ENCODE peak calls at places on chromosome 9, in seven cellular contexts. T is foreskin fibroblast; U is heart left ventricle; V is tibial nerve; O is fibroblast of villous mesenchyme; Y is A549; J is CD8-positive, alpha-beta T cell. K is an unnamed sample.

GRCh38 chr9:18759836-18760235 is 273.2 kb downstream of the SAXO1 start:
- DNase-seq in O (no peak), J (no peak), Y (no peak), V (no peak), U (no peak), T (no peak), K (no peak)

GRCh38 chr9:129626944-129627297 is 958 bp downstream of the NTMT1 start:
- DNase-seq in O (peak), T (peak), V (no peak), U (no peak), J (no peak), Y (no peak), K (no peak)

GRCh38 chr9:129887210-129888084 is 52.2 kb downstream of the USP20 start:
- DNase-seq in O (peak), T (peak), V (no peak), Y (no peak), J (peak), U (peak), K (no peak)

GRCh38 chr9:107190936-107191290 is 92.2 kb upstream of the RAD23B start:
- DNase-seq in T (no peak), J (no peak), O (no peak), V (no peak), Y (no peak), U (no peak), K (no peak)

GRCh38 chr9:34501889-34502425 is 20.8 kb downstream of the ENHO start:
- DNase-seq in O (peak), U (peak), J (no peak), Y (no peak), T (peak), V (peak), K (no peak)

GRCh38 chr9:137492464-137493162 is 33.5 kb upstream of the NSMF start:
- DNase-seq in T (no peak), U (no peak), J (no peak), Y (peak), V (no peak), O (no peak), K (no peak)

GRCh38 chr9:124617477-124618141 is 110.4 kb upstream of the NR5A1 start:
- DNase-seq in O (peak), Y (peak), T (peak), V (peak), J (peak), U (peak), K (peak)

GRCh38 chr9:89440951-89441654 is 56.8 kb downstream of the SEMA4D start:
- DNase-seq in V (no peak), O (peak), T (no peak), J (no peak), U (no peak), Y (no peak), K (no peak)

GRCh38 chr9:27371382-27371781 is 74.4 kb upstream of the EQTN start:
- DNase-seq in T (no peak), O (no peak), Y (peak), V (no peak), U (no peak), J (no peak), K (no peak)

GRCh38 chr9:69806642-69807041 is 14.0 kb upstream of the CFAP95 start:
- DNase-seq in J (no peak), O (no peak), V (no peak), Y (no peak), U (no peak), T (no peak), K (no peak)

GRCh38 chr9:134044944-134045343 is 19.7 kb downstream of the BRD3OS start:
- DNase-seq in O (no peak), T (no peak), V (no peak), J (no peak), Y (no peak), U (no peak), K (no peak)

GRCh38 chr9:10876333-10876732 is 263.5 kb upstream of the PTPRD start:
- DNase-seq in U (no peak), O (no peak), Y (no peak), J (no peak), T (no peak), V (no peak), K (no peak)

GRCh38 chr9:136792321-136793062 is 1.3 kb downstream of the TMEM141 start:
- DNase-seq in U (no peak), T (no peak), Y (no peak), J (no peak), V (no peak), O (no peak), K (no peak)

GRCh38 chr9:8666060-8666459 is 866.5 kb upstream of the DMAC1 start:
- DNase-seq in T (no peak), Y (no peak), V (no peak), J (no peak), O (no peak), U (no peak), K (no peak)

GRCh38 chr9:71909887-71910601 is 949 bp downstream of the ABHD17B start:
- DNase-seq in U (peak), T (peak), J (no peak), Y (peak), O (peak), V (peak), K (no peak)

GRCh38 chr9:128027166-128027539 is 40.0 kb downstream of the NAIF1 start:
- DNase-seq in O (peak), T (peak), Y (no peak), U (no peak), J (no peak), V (no peak), K (no peak)

GRCh38 chr9:95645992-95646391 is 129.2 kb upstream of the PTCH1 start:
- DNase-seq in O (no peak), U (no peak), Y (no peak), J (no peak), V (no peak), T (no peak), K (no peak)

GRCh38 chr9:30579810-30580209 is 1804.6 kb upstream of the ACO1 start:
- DNase-seq in Y (no peak), J (no peak), T (no peak), U (no peak), V (no peak), O (no peak), K (no peak)

GRCh38 chr9:89153187-89153586 is 25.4 kb downstream of the SHC3 start:
- DNase-seq in V (no peak), J (no peak), T (no peak), U (no peak), O (no peak), Y (no peak), K (no peak)

GRCh38 chr9:124764774-124765438 is 6.2 kb downstream of the NR6A1 start:
- DNase-seq in V (no peak), U (no peak), O (peak), T (no peak), J (no peak), Y (peak), K (no peak)

GRCh38 chr9:114196924-114197570 is 41.7 kb downstream of the COL27A1 start:
- DNase-seq in J (no peak), V (no peak), Y (no peak), T (peak), U (no peak), O (peak), K (no peak)

GRCh38 chr9:128104171-128104618 is 23.3 kb downstream of the PTGES2 start:
- DNase-seq in J (no peak), O (no peak), V (no peak), T (no peak), Y (no peak), U (no peak), K (no peak)

GRCh38 chr9:72442212-72442607 is 77.2 kb upstream of the ZFAND5 start:
- DNase-seq in Y (peak), V (no peak), J (no peak), U (no peak), T (peak), O (peak), K (peak)

GRCh38 chr9:129392093-129392541 is 214.1 kb upstream of the IER5L start:
- DNase-seq in Y (no peak), T (no peak), O (no peak), U (no peak), J (no peak), V (no peak), K (no peak)

GRCh38 chr9:130995399-130995941 is 13.5 kb upstream of the LAMC3 start:
- DNase-seq in J (no peak), Y (peak), V (peak), U (peak), O (peak), T (peak), K (peak)

GRCh38 chr9:73683862-73684591 is 532.4 kb downstream of the ANXA1 start:
- DNase-seq in J (no peak), O (peak), V (no peak), U (no peak), T (peak), Y (no peak), K (peak)

GRCh38 chr9:19155106-19155999 is 28.1 kb upstream of the PLIN2 start:
- DNase-seq in O (peak), T (no peak), U (no peak), Y (no peak), V (no peak), J (no peak), K (no peak)

DNA sequence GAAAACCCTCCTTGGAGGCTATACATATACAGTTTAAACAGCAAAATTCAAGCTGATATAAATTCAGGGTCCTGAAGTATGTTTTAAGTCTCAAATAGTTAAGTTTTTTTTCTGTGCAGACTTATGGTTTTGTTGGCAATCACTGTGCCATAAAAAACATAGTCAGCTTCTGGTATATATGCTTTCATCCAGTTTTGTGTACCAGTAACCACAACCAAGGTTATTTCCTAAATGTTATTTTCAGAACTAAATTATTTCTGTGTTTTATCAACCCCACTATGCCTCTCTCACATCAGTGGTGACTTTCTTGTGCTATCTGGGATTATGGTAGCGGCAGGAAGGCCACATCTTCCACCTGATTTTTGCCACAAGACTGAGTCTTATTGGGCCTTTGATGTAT is 107.7 kb upstream of the SMARCA2 start:
- DNase-seq in O (no peak), Y (no peak), T (no peak), J (no peak), V (no peak), U (no peak), K (no peak)
- H3K4me3 ChIP-seq in O (no peak), Y (no peak), T (no peak), J (no peak), V (no peak), U (no peak), K (no peak)

GRCh38 chr9:116313638-116314037 is 160.0 kb downstream of the PAPPA start:
- DNase-seq in J (no peak), T (peak), Y (no peak), V (no peak), U (no peak), O (no peak), K (no peak)
- TF ChIP-seq CTCF in J (no peak), T (no peak), Y (no peak), V (no peak), U (no peak), O (peak), K (peak)

DNA sequence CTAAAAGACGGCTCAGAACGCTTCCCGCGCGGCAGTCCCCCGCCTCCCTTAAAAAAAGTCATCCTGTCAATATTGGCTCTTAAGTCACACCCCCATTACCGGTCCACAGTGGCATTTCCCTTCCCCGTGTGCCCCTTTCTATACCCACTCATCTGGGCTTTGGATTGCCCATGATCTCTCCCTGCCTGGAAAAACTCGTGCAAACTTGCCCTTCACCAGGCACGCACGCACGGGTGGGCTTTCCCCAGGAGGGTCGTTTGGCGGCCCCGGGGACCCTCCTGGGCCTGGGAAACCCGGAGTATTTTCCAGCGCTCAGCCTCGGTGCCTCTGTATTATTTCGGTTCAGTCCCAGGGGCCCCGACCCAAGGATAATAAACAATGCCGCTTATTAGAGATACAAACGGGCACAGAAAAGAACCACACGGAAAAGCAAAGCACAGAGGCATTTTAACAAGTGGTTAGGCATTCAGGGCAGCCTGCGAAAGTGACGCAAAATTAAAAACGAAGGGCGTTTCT is 35.9 kb upstream of the NFIB start:
- DNase-seq in T (no peak), J (no peak), O (no peak), Y (no peak), V (no peak), U (no peak), K (no peak)
- H3K4me3 ChIP-seq in T (no peak), J (no peak), O (no peak), Y (no peak), V (peak), U (peak), K (no peak)

DNA sequence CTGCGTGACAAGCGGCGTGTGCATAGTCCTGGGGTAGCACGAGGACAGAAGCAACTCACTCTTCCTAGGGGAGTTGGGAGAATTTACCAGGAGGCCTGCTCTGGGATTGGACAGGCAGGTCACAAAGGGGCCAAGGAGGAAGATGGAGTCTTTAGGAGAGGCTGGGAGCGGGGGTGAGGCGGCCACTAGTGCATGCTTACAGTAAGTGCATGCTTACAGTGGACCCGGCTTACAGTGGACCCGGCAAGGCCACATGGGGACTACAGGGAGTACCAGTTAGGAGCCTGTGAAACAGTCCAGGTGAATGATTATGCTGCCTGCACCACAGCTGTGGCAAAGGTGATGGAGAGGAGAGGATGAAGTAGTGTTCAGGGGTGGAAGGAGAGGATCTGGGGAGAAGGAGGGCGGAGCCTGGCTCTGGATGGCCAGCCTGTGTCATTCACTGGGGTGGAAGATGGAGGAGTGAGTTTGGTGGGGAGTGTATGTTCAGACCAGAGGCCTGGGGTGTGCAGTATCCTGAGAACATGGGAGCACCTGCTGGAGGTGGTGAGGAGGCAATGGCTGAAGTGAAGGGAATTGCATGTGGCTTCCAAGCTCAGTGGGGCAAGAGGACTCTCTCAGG is 78.7 kb downstream of the CRB2 start:
- DNase-seq in Y (peak), T (no peak), O (no peak), U (no peak), J (no peak), V (no peak), K (no peak)
- TF ChIP-seq CTCF in Y (no peak), T (peak), O (no peak), U (no peak), J (no peak), V (no peak), K (peak)

DNA sequence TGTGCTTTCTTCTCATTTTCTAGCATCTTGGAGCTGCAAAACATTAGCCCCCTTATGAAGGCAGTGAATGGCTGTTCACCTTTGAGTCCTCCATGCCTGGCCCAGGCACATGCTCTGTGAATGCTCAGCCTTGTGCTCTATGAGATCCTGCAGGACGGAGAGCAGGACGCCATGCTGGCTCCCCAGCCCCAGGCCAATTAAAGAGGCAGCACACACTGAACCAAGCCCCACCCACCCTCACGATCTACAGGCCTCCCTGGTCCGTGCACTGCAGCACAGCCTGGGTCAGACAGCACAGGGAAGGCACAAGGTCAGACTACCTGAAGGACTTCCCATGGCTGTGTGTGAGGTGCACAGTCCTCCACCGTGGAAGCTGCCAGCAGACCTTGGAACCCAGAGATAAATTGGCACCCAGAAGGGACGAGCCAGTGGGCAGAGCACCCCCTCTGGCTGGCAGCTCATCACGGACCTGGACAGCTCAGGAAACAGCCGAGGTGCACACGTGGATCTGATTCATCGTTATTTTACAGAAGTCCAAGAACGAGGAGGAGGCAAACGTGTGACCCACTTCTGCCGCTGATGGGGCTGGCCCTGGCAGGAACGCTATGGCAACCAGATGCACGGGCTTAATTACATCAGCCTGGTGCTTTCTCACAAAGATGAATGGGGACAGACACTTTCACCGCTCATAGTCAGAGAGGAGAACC is 59.5 kb downstream of the OLFM1 start:
- DNase-seq in T (no peak), U (no peak), V (no peak), O (no peak), Y (no peak), J (no peak), K (no peak)
- H3K4me3 ChIP-seq in T (no peak), U (no peak), V (no peak), O (no peak), Y (no peak), J (no peak), K (no peak)

DNA sequence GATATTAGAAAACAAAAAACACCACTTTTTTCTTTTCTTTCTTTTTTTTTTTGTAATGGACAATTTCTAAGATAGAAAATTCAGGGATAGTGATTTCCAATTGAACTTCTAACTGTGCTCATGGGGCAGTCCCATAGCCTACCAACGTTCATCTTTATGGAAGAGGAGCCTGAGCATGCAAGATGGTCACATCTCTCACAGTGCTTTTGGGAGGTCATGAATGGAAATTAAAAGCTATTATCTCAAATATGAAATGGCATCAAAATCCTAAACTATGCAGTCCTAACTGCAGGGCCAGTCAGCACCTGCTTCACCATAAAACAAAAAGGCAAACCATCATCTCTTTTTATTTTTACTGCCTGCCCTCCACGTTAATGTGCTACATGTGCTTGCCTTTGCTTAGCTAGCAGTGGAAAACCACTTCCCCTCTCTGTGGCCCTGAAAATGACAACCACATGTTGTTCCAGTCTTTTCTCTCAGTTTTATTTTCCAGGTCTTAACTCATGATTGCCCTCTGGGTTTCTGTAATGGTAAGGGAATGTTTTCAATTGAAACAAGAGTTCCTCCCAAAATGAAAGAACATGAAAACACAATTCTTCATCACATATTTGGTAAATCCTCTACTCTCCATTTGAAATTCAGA is 16.7 kb downstream of the IFNB1 start:
- DNase-seq in U (no peak), O (peak), Y (no peak), V (no peak), T (peak), J (no peak), K (peak)
- TF ChIP-seq CTCF in U (no peak), O (no peak), Y (no peak), V (no peak), T (peak), J (no peak), K (peak)

GRCh38 chr9:105693435-105694275 is 686 bp upstream of the TMEM38B start:
- DNase-seq in Y (peak), U (no peak), J (no peak), T (peak), V (no peak), O (no peak), K (no peak)
- H3K4me3 ChIP-seq in Y (peak), U (peak), J (peak), T (peak), V (peak), O (peak), K (peak)

GRCh38 chr9:17742065-17742464 is 163.2 kb downstream of the SH3GL2 start:
- DNase-seq in Y (no peak), T (no peak), J (no peak), V (no peak), U (no peak), O (no peak), K (no peak)
- TF ChIP-seq CTCF in Y (no peak), T (no peak), J (no peak), V (no peak), U (no peak), O (no peak), K (peak)